ENCODE peak calls at places on chromosomes 4 and X, in seven cellular contexts. One of them, this sample, is unnamed.

GRCh38 chr4:180380733-180381132 is 1862.5 kb upstream of the TENM3 start:
- DNase-seq in foreskin fibroblast: peak
- DNase-seq in effector CD4-positive, alpha-beta T cell: no peak
- DNase-seq in dorsolateral prefrontal cortex: no peak
- DNase-seq in AG04450: peak
- DNase-seq in GM04504: no peak
- DNase-seq in GM23338: no peak
- DNase-seq in this sample: no peak

GRCh38 chr4:72909461-72909860 is 160.1 kb downstream of the COX18 start:
- DNase-seq in foreskin fibroblast: no peak
- DNase-seq in effector CD4-positive, alpha-beta T cell: no peak
- DNase-seq in dorsolateral prefrontal cortex: no peak
- DNase-seq in AG04450: no peak
- DNase-seq in GM04504: no peak
- DNase-seq in GM23338: peak
- DNase-seq in this sample: no peak

GRCh38 chr4:102620697-102621497 is 119.7 kb downstream of the NFKB1 start:
- DNase-seq in foreskin fibroblast: peak
- DNase-seq in effector CD4-positive, alpha-beta T cell: no peak
- DNase-seq in dorsolateral prefrontal cortex: no peak
- DNase-seq in AG04450: peak
- DNase-seq in GM04504: peak
- DNase-seq in GM23338: peak
- DNase-seq in this sample: peak

GRCh38 chr4:124329134-124329533 is 383.4 kb downstream of the ANKRD50 start:
- DNase-seq in foreskin fibroblast: no peak
- DNase-seq in effector CD4-positive, alpha-beta T cell: no peak
- DNase-seq in dorsolateral prefrontal cortex: no peak
- DNase-seq in AG04450: no peak
- DNase-seq in GM04504: no peak
- DNase-seq in GM23338: no peak
- DNase-seq in this sample: no peak

GRCh38 chr4:84965558-84966381 is 720 bp downstream of the WDFY3 start:
- DNase-seq in foreskin fibroblast: peak
- DNase-seq in effector CD4-positive, alpha-beta T cell: no peak
- DNase-seq in dorsolateral prefrontal cortex: peak
- DNase-seq in AG04450: no peak
- DNase-seq in GM04504: no peak
- DNase-seq in GM23338: peak
- DNase-seq in this sample: no peak

GRCh38 chrX:56248492-56248891 is 16.3 kb downstream of the KLF8 start:
- DNase-seq in foreskin fibroblast: peak
- DNase-seq in effector CD4-positive, alpha-beta T cell: peak
- DNase-seq in dorsolateral prefrontal cortex: peak
- DNase-seq in AG04450: no peak
- DNase-seq in GM04504: peak
- DNase-seq in GM23338: peak
- DNase-seq in this sample: no peak

GRCh38 chrX:124435616-124436015 is 89.3 kb downstream of the SH2D1A start:
- DNase-seq in foreskin fibroblast: no peak
- DNase-seq in effector CD4-positive, alpha-beta T cell: no peak
- DNase-seq in dorsolateral prefrontal cortex: no peak
- DNase-seq in AG04450: no peak
- DNase-seq in GM04504: no peak
- DNase-seq in GM23338: no peak
- DNase-seq in this sample: no peak

GRCh38 chr4:5821665-5822358 is 71.1 kb downstream of the CRMP1 start:
- DNase-seq in foreskin fibroblast: no peak
- DNase-seq in effector CD4-positive, alpha-beta T cell: no peak
- DNase-seq in dorsolateral prefrontal cortex: peak
- DNase-seq in AG04450: no peak
- DNase-seq in GM04504: no peak
- DNase-seq in GM23338: peak
- DNase-seq in this sample: no peak

GRCh38 chr4:14749910-14750309 is 252.4 kb upstream of the CPEB2 start:
- DNase-seq in foreskin fibroblast: peak
- DNase-seq in effector CD4-positive, alpha-beta T cell: no peak
- DNase-seq in dorsolateral prefrontal cortex: peak
- DNase-seq in AG04450: no peak
- DNase-seq in GM04504: no peak
- DNase-seq in GM23338: peak
- DNase-seq in this sample: no peak

GRCh38 chr4:74370912-74371311 is 6.0 kb downstream of the EREG start:
- DNase-seq in foreskin fibroblast: peak
- DNase-seq in effector CD4-positive, alpha-beta T cell: no peak
- DNase-seq in dorsolateral prefrontal cortex: no peak
- DNase-seq in AG04450: no peak
- DNase-seq in GM04504: no peak
- DNase-seq in GM23338: peak
- DNase-seq in this sample: no peak

GRCh38 chr4:60683357-60683756 is 516.8 kb upstream of the ADGRL3 start:
- DNase-seq in foreskin fibroblast: peak
- DNase-seq in effector CD4-positive, alpha-beta T cell: no peak
- DNase-seq in dorsolateral prefrontal cortex: no peak
- DNase-seq in AG04450: peak
- DNase-seq in GM04504: peak
- DNase-seq in GM23338: no peak
- DNase-seq in this sample: no peak

GRCh38 chr4:143554728-143555597 is 41.5 kb downstream of the SMARCA5 start:
- DNase-seq in foreskin fibroblast: no peak
- DNase-seq in effector CD4-positive, alpha-beta T cell: no peak
- DNase-seq in dorsolateral prefrontal cortex: no peak
- DNase-seq in AG04450: no peak
- DNase-seq in GM04504: no peak
- DNase-seq in GM23338: no peak
- DNase-seq in this sample: no peak

GRCh38 chr4:54066088-54066415 is 1.6 kb upstream of the CHIC2 start:
- DNase-seq in foreskin fibroblast: no peak
- DNase-seq in effector CD4-positive, alpha-beta T cell: no peak
- DNase-seq in dorsolateral prefrontal cortex: no peak
- DNase-seq in AG04450: no peak
- DNase-seq in GM04504: no peak
- DNase-seq in GM23338: no peak
- DNase-seq in this sample: no peak

GRCh38 chr4:39526283-39526682 is 956 bp downstream of the UGDH start:
- DNase-seq in foreskin fibroblast: no peak
- DNase-seq in effector CD4-positive, alpha-beta T cell: no peak
- DNase-seq in dorsolateral prefrontal cortex: no peak
- DNase-seq in AG04450: no peak
- DNase-seq in GM04504: no peak
- DNase-seq in GM23338: no peak
- DNase-seq in this sample: no peak

GRCh38 chr4:148441624-148441985 is 609 bp downstream of the NR3C2 start:
- DNase-seq in foreskin fibroblast: peak
- DNase-seq in effector CD4-positive, alpha-beta T cell: no peak
- DNase-seq in dorsolateral prefrontal cortex: no peak
- DNase-seq in AG04450: no peak
- DNase-seq in GM04504: no peak
- DNase-seq in GM23338: peak
- DNase-seq in this sample: no peak

GRCh38 chr4:83115000-83115399 is 471 bp upstream of the PLAC8 start:
- DNase-seq in foreskin fibroblast: peak
- DNase-seq in effector CD4-positive, alpha-beta T cell: no peak
- DNase-seq in dorsolateral prefrontal cortex: no peak
- DNase-seq in AG04450: peak
- DNase-seq in GM04504: no peak
- DNase-seq in GM23338: peak
- DNase-seq in this sample: no peak

GRCh38 chr4:16687845-16688244 is 210.6 kb downstream of the LDB2 start:
- DNase-seq in foreskin fibroblast: no peak
- DNase-seq in effector CD4-positive, alpha-beta T cell: no peak
- DNase-seq in dorsolateral prefrontal cortex: no peak
- DNase-seq in AG04450: no peak
- DNase-seq in GM04504: no peak
- DNase-seq in GM23338: no peak
- DNase-seq in this sample: no peak

GRCh38 chr4:66927937-66928336 is 617.4 kb downstream of the CENPC start:
- DNase-seq in foreskin fibroblast: no peak
- DNase-seq in effector CD4-positive, alpha-beta T cell: no peak
- DNase-seq in dorsolateral prefrontal cortex: no peak
- DNase-seq in AG04450: no peak
- DNase-seq in GM04504: no peak
- DNase-seq in GM23338: no peak
- DNase-seq in this sample: no peak

GRCh38 chr4:168335621-168336020 is 17.1 kb upstream of the DDX60 start:
- DNase-seq in foreskin fibroblast: peak
- DNase-seq in effector CD4-positive, alpha-beta T cell: no peak
- DNase-seq in dorsolateral prefrontal cortex: no peak
- DNase-seq in AG04450: peak
- DNase-seq in GM04504: no peak
- DNase-seq in GM23338: no peak
- DNase-seq in this sample: no peak

GRCh38 chrX:45143455-45143854 is 57.2 kb downstream of the DIPK2B start:
- DNase-seq in foreskin fibroblast: no peak
- DNase-seq in effector CD4-positive, alpha-beta T cell: no peak
- DNase-seq in dorsolateral prefrontal cortex: peak
- DNase-seq in AG04450: no peak
- DNase-seq in GM04504: no peak
- DNase-seq in GM23338: no peak
- DNase-seq in this sample: no peak

GRCh38 chr4:142846105-142846728 is at the start of gene INPP4B:
- DNase-seq in foreskin fibroblast: peak
- DNase-seq in effector CD4-positive, alpha-beta T cell: peak
- DNase-seq in dorsolateral prefrontal cortex: peak
- DNase-seq in AG04450: peak
- DNase-seq in GM04504: no peak
- DNase-seq in GM23338: peak
- DNase-seq in this sample: no peak

GRCh38 chr4:4260185-4260751 is 12.2 kb upstream of the TMEM128 start:
- DNase-seq in foreskin fibroblast: peak
- DNase-seq in effector CD4-positive, alpha-beta T cell: no peak
- DNase-seq in dorsolateral prefrontal cortex: no peak
- DNase-seq in AG04450: no peak
- DNase-seq in GM04504: peak
- DNase-seq in GM23338: peak
- DNase-seq in this sample: no peak

GRCh38 chrX:148865237-148865636 is 364.8 kb downstream of the AFF2 start:
- DNase-seq in foreskin fibroblast: no peak
- DNase-seq in effector CD4-positive, alpha-beta T cell: no peak
- DNase-seq in dorsolateral prefrontal cortex: no peak
- DNase-seq in AG04450: no peak
- DNase-seq in GM04504: no peak
- DNase-seq in GM23338: peak
- DNase-seq in this sample: no peak

GRCh38 chr4:170420255-170420693 is 330.5 kb upstream of the AADAT start:
- DNase-seq in foreskin fibroblast: peak
- DNase-seq in effector CD4-positive, alpha-beta T cell: no peak
- DNase-seq in dorsolateral prefrontal cortex: no peak
- DNase-seq in AG04450: peak
- DNase-seq in GM04504: peak
- DNase-seq in GM23338: no peak
- DNase-seq in this sample: peak

GRCh38 chrX:29145316-29145715 is 558.1 kb downstream of the IL1RAPL1 start:
- DNase-seq in foreskin fibroblast: no peak
- DNase-seq in effector CD4-positive, alpha-beta T cell: no peak
- DNase-seq in dorsolateral prefrontal cortex: no peak
- DNase-seq in AG04450: peak
- DNase-seq in GM04504: no peak
- DNase-seq in GM23338: no peak
- DNase-seq in this sample: no peak

This sample was measured in smooth muscle cell of the brain vasculature.